ENCODE peak calls at places on chromosomes 7 and 10, in four cellular contexts. A, U, Y and Z are unnamed samples. For H3K4me1, the result is how much of the 10 kb centered on the place peaks cover.

GRCh38 chr10:1289591-1289990 is 233.4 kb downstream of the WDR37 start:
- DNase-seq in A (no peak), U (no peak), Y (no peak), Z (no peak)

GRCh38 chr7:12765431-12766100 is 78.1 kb downstream of the ARL4A start:
- DNase-seq in A (peak), U (no peak), Y (no peak), Z (no peak)

GRCh38 chr10:134205-134742 is 981 bp upstream of the ZMYND11 start:
- DNase-seq in A (no peak), U (no peak), Y (no peak), Z (no peak)

GRCh38 chr10:121159670-121160069 is 308.5 kb downstream of the WDR11 start:
- DNase-seq in A (no peak), U (no peak), Y (no peak), Z (no peak)

GRCh38 chr7:11297226-11297625 is 323.6 kb downstream of the PHF14 start:
- DNase-seq in A (no peak), U (no peak), Y (no peak), Z (no peak)

GRCh38 chr7:73577627-73578341 is 595 bp downstream of the TBL2 start:
- DNase-seq in A (no peak), U (no peak), Y (peak), Z (no peak)

GRCh38 chr7:33964417-33965115 is 59.2 kb downstream of the BMPER start:
- DNase-seq in A (no peak), U (no peak), Y (no peak), Z (no peak)

GRCh38 chr7:114303301-114303700 is 111.3 kb upstream of the FOXP2 start:
- DNase-seq in A (no peak), U (no peak), Y (no peak), Z (no peak)

GRCh38 chr10:132374176-132374575 is 22.8 kb upstream of the PWWP2B start:
- DNase-seq in A (no peak), U (no peak), Y (no peak), Z (no peak)

GRCh38 chr7:120337308-120337907 is 64.4 kb downstream of the KCND2 start:
- DNase-seq in A (peak), U (peak), Y (peak), Z (no peak)

GRCh38 chr10:116113721-116114501 is 159.1 kb downstream of the GFRA1 start:
- DNase-seq in A (no peak), U (no peak), Y (no peak), Z (no peak)

GRCh38 chr10:121531076-121531829 is 67.0 kb downstream of the FGFR2 start:
- DNase-seq in A (no peak), U (no peak), Y (peak), Z (no peak)

GRCh38 chr7:54839538-54840213 is 80.7 kb upstream of the SEC61G start:
- DNase-seq in A (no peak), U (peak), Y (peak), Z (no peak)

GRCh38 chr7:30470783-30471182 is 7.8 kb downstream of the NOD1 start:
- DNase-seq in A (peak), U (no peak), Y (no peak), Z (no peak)

GRCh38 chr10:123854498-123854897 is 37.1 kb downstream of the CPXM2 start:
- DNase-seq in A (no peak), U (no peak), Y (no peak), Z (no peak)

GRCh38 chr10:52283174-52283573 is 30.9 kb upstream of the DKK1 start:
- DNase-seq in A (no peak), U (no peak), Y (peak), Z (no peak)

GRCh38 chr10:49756031-49756430 is 6.1 kb downstream of the OGDHL start:
- DNase-seq in A (no peak), U (no peak), Y (no peak), Z (no peak)

GRCh38 chr10:14578060-14578952 is 196.4 kb downstream of the FAM107B start:
- DNase-seq in A (no peak), U (no peak), Y (peak), Z (no peak)

GRCh38 chr10:21095073-21095472 is 198.0 kb upstream of the NEBL start:
- DNase-seq in A (no peak), U (no peak), Y (no peak), Z (no peak)

GRCh38 chr7:143049380-143049779 is 2.8 kb upstream of the OR6V1 start:
- DNase-seq in A (no peak), U (no peak), Y (no peak), Z (no peak)

GRCh38 chr10:49138361-49138891 is 4.6 kb upstream of the FAM170B start:
- DNase-seq in A (no peak), U (no peak), Y (no peak), Z (no peak)

GRCh38 chr7:136687693-136688322 is 180.6 kb upstream of the CHRM2 start:
- DNase-seq in A (peak), U (no peak), Y (peak), Z (peak)

GRCh38 chr10:31803606-31804195 is 124.9 kb downstream of the ARHGAP12 start:
- DNase-seq in A (no peak), U (no peak), Y (no peak), Z (no peak)

GRCh38 chr7:144835166-144835611 is 664 bp downstream of the TPK1 start:
- DNase-seq in A (peak), U (no peak), Y (peak), Z (peak)

GRCh38 chr10:60351191-60351853 is 38.4 kb downstream of the ANK3 start:
- DNase-seq in A (no peak), U (no peak), Y (no peak), Z (no peak)

GRCh38 chr10:92727550-92727949 is 37.8 kb downstream of the HHEX start:
- DNase-seq in A (no peak), U (no peak), Y (peak), Z (no peak)

GRCh38 chr7:155959894-155960293 is 147.6 kb upstream of the SHH start:
- DNase-seq in A (no peak), U (peak), Y (no peak), Z (no peak)

GRCh38 chr7:29879609-29880008 is 73.3 kb downstream of the WIPF3 start:
- DNase-seq in A (no peak), U (no peak), Y (no peak), Z (no peak)

GRCh38 chr7:150910996-150911422 is 58.7 kb downstream of the AOC1 start:
- DNase-seq in A (peak), U (no peak), Y (no peak), Z (no peak)

GRCh38 chr10:77383861-77384553 is 253.6 kb downstream of the KCNMA1 start:
- DNase-seq in A (no peak), U (no peak), Y (no peak), Z (no peak)
- H3K4me1 ChIP-seq in A (under half), U (under half), Y (under half), Z (under half)

GRCh38 chr7:148914208-148914777 is 30.2 kb upstream of the EZH2 start:
- DNase-seq in A (peak), U (peak), Y (no peak), Z (peak)
- TF ChIP-seq TCF7L2 in A (no peak), U (no peak), Y (no peak), Z (no peak)

DNA sequence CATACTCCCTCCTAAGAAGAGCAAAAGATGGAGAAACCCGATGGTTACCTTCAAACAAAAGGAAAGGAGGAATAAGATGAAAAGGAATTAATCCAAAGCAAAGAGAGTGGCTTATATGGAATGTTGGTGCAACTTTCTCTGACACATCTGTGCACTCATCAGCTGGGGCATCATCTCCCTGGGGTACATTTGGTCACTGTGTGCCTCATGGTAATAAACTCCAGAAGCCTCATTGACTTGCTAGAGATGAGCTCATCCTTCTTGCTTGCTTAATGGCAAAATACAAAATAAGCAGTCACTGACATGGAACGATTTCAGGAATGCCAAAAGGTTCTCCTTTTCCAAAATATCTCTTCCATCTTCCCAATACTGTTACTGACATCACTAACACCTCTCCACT is 22.5 kb downstream of the CAV1 start:
- DNase-seq in A (no peak), U (no peak), Y (no peak), Z (no peak)
- H3K4me1 ChIP-seq in A (under half), U (under half), Y (under half), Z (half or more)

DNA sequence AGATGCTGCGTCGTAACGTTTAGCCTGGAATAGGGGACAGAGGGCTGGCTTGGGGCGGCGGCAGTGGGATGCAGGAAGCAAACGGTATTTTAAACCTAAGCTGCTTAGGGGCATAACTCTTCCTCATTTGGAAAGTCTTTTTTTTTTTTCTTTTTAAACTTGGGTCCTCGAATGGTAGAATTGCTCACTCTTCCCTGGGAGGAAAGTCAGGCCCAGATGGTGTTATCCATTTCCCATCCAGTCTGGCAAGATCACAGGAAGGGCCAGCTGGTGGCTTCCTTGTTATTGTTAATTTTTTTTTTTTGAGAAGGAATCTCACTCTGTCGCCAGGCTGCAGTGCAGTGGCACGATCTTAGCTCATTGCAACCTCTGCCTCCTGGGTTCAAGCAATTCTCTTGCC is 56.6 kb downstream of the TMEM209 start:
- DNase-seq in A (no peak), U (no peak), Y (no peak), Z (no peak)
- TF ChIP-seq TCF7L2 in A (no peak), U (no peak), Y (no peak), Z (no peak)